ENCODE peak calls at places on chromosomes 7 and 10, in seven cellular contexts. C is astrocyte, P is ovary, K is heart left ventricle, T is lower lobe of right lung, H is pancreas, Y is PC-9. I is an unnamed sample. For H3K36me3 and H3K9me3, the result is how much of the 10 kb centered on the place peaks cover.

GRCh38 chr10:119680668-119681070 is 29.5 kb downstream of the BAG3 start:
- DNase-seq in H (no peak), T (no peak), P (no peak), K (no peak), Y (peak), C (peak), I (no peak)

GRCh38 chr7:73626814-73627213 is 2.5 kb upstream of the MLXIPL start:
- DNase-seq in H (no peak), K (no peak), Y (peak), T (no peak), P (no peak), C (no peak), I (no peak)

GRCh38 chr7:45592230-45592991 is 18.2 kb downstream of the ADCY1 start:
- DNase-seq in T (no peak), P (no peak), Y (no peak), C (no peak), H (no peak), K (no peak), I (no peak)

GRCh38 chr10:188546-188945 is 53.3 kb downstream of the ZMYND11 start:
- DNase-seq in T (no peak), Y (no peak), C (peak), H (no peak), K (no peak), P (no peak), I (no peak)

GRCh38 chr10:58747687-58748086 is 235.0 kb downstream of the BICC1 start:
- DNase-seq in K (no peak), Y (no peak), T (no peak), P (no peak), H (no peak), C (no peak), I (no peak)

GRCh38 chr7:77327067-77327931 is 88.8 kb downstream of the GSAP start:
- DNase-seq in Y (no peak), H (no peak), C (peak), T (peak), P (no peak), K (peak), I (no peak)

GRCh38 chr10:27446091-27446918 is 57.8 kb upstream of the RAB18 start:
- DNase-seq in P (no peak), C (peak), H (no peak), T (no peak), Y (no peak), K (no peak), I (no peak)

GRCh38 chr10:29470355-29470705 is 164.4 kb downstream of the SVIL start:
- DNase-seq in P (no peak), H (no peak), Y (no peak), T (no peak), C (no peak), K (peak), I (no peak)

GRCh38 chr10:30185916-30186315 is 126.5 kb upstream of the JCAD start:
- DNase-seq in K (no peak), Y (peak), T (no peak), H (no peak), P (no peak), C (peak), I (no peak)

GRCh38 chr10:132183046-132183445 is 3.7 kb upstream of the DPYSL4 start:
- DNase-seq in P (no peak), K (no peak), Y (no peak), H (peak), T (no peak), C (no peak), I (no peak)

GRCh38 chr7:42494199-42494710 is 257.2 kb upstream of the GLI3 start:
- DNase-seq in K (no peak), C (no peak), P (no peak), H (no peak), T (no peak), Y (no peak), I (no peak)

GRCh38 chr10:126315471-126316177 is 72.7 kb downstream of the ADAM12 start:
- DNase-seq in K (no peak), P (no peak), C (peak), Y (no peak), H (no peak), T (no peak), I (no peak)

GRCh38 chr7:85316489-85316888 is 129.6 kb upstream of the SEMA3D start:
- DNase-seq in Y (no peak), K (no peak), C (no peak), H (no peak), T (no peak), P (no peak), I (no peak)

GRCh38 chr10:8061274-8062211 is 7.1 kb downstream of the GATA3 start:
- DNase-seq in T (no peak), Y (no peak), K (no peak), H (no peak), P (no peak), C (peak), I (peak)

GRCh38 chr10:2214805-2215204 is 477.5 kb upstream of the ADARB2 start:
- DNase-seq in K (no peak), C (peak), H (no peak), T (no peak), Y (no peak), P (no peak), I (no peak)

GRCh38 chr10:90136731-90137316 is 435.4 kb downstream of the KIF20B start:
- DNase-seq in T (no peak), C (peak), K (no peak), P (no peak), Y (no peak), H (no peak), I (no peak)

GRCh38 chr7:22561356-22561755 is 61.4 kb upstream of the STEAP1B start:
- DNase-seq in K (peak), Y (peak), T (peak), C (peak), P (peak), H (peak), I (no peak)

GRCh38 chr7:82039621-82040020 is 269.8 kb upstream of the HGF start:
- DNase-seq in H (no peak), Y (no peak), C (no peak), T (no peak), P (no peak), K (no peak), I (no peak)

GRCh38 chr7:33707427-33707826 is 197.9 kb upstream of the BMPER start:
- DNase-seq in H (no peak), K (no peak), T (no peak), C (no peak), Y (no peak), P (no peak), I (no peak)

GRCh38 chr7:135743907-135744789 is 4.5 kb downstream of the FAM180A start:
- DNase-seq in Y (no peak), C (peak), P (no peak), T (no peak), H (no peak), K (no peak), I (no peak)

GRCh38 chr7:153943428-153944370 is 108.5 kb upstream of the DPP6 start:
- DNase-seq in H (no peak), P (no peak), C (no peak), T (no peak), Y (no peak), K (no peak), I (no peak)

GRCh38 chr7:52689912-52690311 is 345.5 kb upstream of the POM121L12 start:
- DNase-seq in C (peak), P (no peak), H (no peak), T (no peak), Y (no peak), K (no peak), I (no peak)

GRCh38 chr10:119947325-119947724 is 54.8 kb downstream of the SEC23IP start:
- DNase-seq in K (no peak), C (no peak), Y (no peak), H (no peak), P (no peak), T (no peak), I (no peak)

GRCh38 chr10:13877154-13877909 is 290.6 kb downstream of the PRPF18 start:
- DNase-seq in C (peak), P (no peak), K (peak), Y (no peak), H (no peak), T (no peak), I (no peak)

GRCh38 chr7:95867309-95867708 is 95.0 kb downstream of the DYNC1I1 start:
- DNase-seq in P (no peak), H (peak), Y (no peak), K (no peak), T (no peak), C (no peak), I (no peak)

GRCh38 chr10:122861724-122862161 is 16.1 kb upstream of the CUZD1 start:
- DNase-seq in C (peak), Y (no peak), P (no peak), T (no peak), H (no peak), K (no peak), I (no peak)

DNA sequence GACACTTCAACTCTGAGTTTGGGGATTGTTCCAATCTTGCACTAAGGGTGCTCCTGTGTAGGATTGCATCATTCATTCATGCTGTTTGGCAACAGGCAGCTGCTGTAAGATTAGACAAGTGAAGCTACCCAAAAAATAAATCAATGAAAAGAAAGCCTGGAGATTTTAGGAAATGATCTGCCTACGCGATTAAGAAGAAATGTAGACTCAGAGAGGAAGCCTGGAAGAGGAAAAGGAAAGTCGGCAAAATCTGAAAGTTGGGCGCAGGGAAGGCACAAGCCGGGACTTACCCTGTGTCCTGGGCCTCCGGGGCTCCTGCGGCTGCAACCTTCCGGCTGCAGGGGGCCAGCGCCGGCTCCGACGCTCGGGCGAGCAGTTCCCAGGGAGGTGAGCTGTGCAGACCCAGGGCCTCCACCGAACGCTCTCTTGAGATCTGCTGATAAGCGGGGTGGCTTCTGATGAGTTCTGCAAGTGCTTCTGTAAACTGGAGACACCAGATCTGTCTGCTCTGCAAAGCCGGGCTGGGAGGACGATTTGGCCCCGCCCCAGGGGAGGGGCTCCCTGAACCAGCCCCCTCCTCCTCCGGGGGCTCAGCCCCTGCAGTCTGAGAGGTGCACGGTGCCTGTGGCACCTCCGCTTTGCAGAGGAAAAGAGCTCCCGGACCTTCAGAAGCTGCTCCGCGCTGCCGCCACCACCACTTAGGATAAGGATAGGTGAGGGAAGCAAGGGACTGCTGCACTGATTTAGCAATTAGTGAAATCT is 17.4 kb downstream of the PSPH start:
- DNase-seq in T (peak), K (peak), C (peak), Y (peak), H (peak), P (peak), I (peak)
- TF ChIP-seq CTCF in T (peak), K (no peak), C (peak), Y (peak), H (no peak), P (no peak), I (no peak)

GRCh38 chr7:92133133-92133736 is 1.0 kb downstream of the CYP51A1 start:
- DNase-seq in T (no peak), Y (no peak), C (peak), P (no peak), H (peak), K (no peak), I (no peak)
- H3K36me3 ChIP-seq in T (under half), Y (under half), C (under half), P (under half), H (under half), K (under half), I (under half)

DNA sequence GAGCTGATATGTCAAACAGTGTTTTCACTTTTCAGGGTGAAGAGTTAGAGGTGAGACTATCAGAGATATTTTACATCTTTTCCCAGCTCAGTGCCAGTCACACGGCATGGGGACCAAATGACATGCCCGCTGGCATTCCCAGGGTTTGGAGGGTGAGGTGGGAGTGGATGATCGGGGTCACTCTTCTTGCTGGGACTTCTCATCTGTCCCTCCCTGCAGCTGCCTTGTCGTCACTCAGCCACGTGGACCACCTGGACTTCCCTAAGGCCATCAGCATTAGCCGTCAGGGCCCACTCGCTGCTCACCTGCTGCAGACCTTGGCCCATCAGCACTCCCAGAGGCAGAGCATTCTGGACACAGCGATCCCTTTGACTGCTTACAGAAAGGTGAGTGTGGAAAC is 301.8 kb downstream of the DNAJB6 start:
- DNase-seq in H (no peak), P (no peak), T (no peak), K (no peak), C (no peak), Y (no peak), I (no peak)
- H3K9me3 ChIP-seq in H (under half), P (under half), T (under half), K (under half), C (under half), Y (under half), I (under half)

GRCh38 chr7:20197837-20198236 is 19.3 kb downstream of the MACC1 start:
- DNase-seq in K (no peak), C (no peak), P (no peak), T (no peak), H (no peak), Y (no peak), I (no peak)
- TF ChIP-seq CTCF in K (no peak), C (peak), P (no peak), T (peak), H (no peak), Y (peak), I (no peak)

GRCh38 chr7:139271718-139272619 is 40.9 kb downstream of the UBN2 start:
- DNase-seq in Y (no peak), P (no peak), T (no peak), C (no peak), K (peak), H (no peak), I (no peak)
- H3K36me3 ChIP-seq in Y (under half), P (under half), T (half or more), C (under half), K (half or more), H (under half), I (under half)

DNA sequence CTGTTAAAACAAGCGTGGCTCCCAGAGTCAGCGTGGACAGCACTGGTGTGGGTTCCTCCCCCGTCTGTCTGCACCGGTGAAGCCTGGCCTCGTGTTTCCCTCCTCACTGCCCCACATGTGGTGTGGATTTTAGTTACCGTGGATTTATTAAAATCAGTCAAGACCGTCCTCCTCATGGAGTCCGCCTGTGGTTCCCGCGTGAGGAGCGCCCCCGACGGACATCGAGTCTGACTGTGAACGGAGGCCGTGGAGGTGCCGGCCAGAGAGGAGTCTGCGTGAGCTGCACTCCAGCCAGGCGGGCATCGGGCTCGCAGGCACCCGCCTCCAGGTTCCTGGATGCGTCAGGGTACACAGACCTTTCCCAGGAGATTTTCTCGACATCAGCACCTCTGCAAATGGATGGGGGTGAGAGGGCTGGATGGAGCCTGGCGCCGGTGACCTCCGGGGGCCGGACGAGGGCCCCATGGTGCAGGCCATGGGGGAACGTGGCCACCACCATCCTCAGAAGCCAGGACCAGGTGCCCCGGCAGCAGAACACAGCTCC is 26.3 kb upstream of the UTF1 start:
- DNase-seq in Y (no peak), P (no peak), K (no peak), T (no peak), H (peak), C (no peak), I (no peak)
- H3K9me3 ChIP-seq in Y (under half), P (under half), K (under half), T (under half), H (under half), C (under half), I (under half)

GRCh38 chr10:101749033-101749432 is 26.9 kb downstream of the FGF8 start:
- DNase-seq in H (no peak), C (no peak), P (no peak), T (no peak), K (no peak), Y (no peak), I (no peak)
- TF ChIP-seq CTCF in H (no peak), C (peak), P (no peak), T (no peak), K (no peak), Y (no peak), I (no peak)

DNA sequence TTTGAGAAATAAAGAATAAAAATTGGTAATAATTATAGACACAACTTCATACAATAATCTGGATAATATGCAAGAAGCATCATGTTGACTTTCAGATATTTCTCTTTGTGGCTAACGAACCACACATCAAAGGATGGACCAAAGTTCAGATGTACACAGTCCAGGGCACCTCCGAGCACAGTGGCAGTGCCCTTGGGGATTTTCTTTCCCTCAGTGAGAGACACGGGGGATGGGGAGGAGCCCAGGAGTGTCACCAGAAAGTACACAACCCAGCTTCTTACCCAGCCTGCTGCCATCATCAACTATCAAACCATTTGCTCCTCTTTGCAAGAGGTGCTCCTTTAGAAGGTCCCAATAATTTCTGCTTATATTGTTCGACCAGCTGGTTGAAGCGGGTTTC is 33.2 kb downstream of the RBM28 start:
- DNase-seq in C (no peak), Y (no peak), T (no peak), H (no peak), P (no peak), K (no peak), I (no peak)
- H3K36me3 ChIP-seq in C (half or more), Y (under half), T (half or more), H (under half), P (under half), K (half or more), I (under half)

GRCh38 chr7:57354195-57354594 is 95.8 kb upstream of the ZNF716 start:
- DNase-seq in P (no peak), K (no peak), H (no peak), T (no peak), C (no peak), Y (no peak), I (no peak)
- H3K9me3 ChIP-seq in P (under half), K (under half), H (under half), T (under half), C (under half), Y (under half), I (under half)

GRCh38 chr10:70671619-70672164 is 614 bp upstream of the ADAMTS14 start:
- DNase-seq in Y (peak), H (no peak), C (no peak), P (no peak), T (no peak), K (no peak), I (no peak)
- TF ChIP-seq CTCF in Y (peak), H (no peak), C (no peak), P (no peak), T (no peak), K (peak), I (no peak)

I was measured in CD8-positive, alpha-beta T cell.